ENCODE peak calls at places on chromosomes 4 and X, in eight cellular contexts. I is H9, R is left ventricle myocardium inferior, O is MM.1S, T is thyroid gland, D is K562, L is uterus, Y is tibial nerve. G is an unnamed sample. For H3K4me1, the result is how much of the 10 kb centered on the place peaks cover.

GRCh38 chrX:96474357-96475125 is 210.1 kb upstream of the DIAPH2 start:
- DNase-seq in I (no peak), R (no peak), O (no peak), T (no peak), D (no peak), L (no peak), Y (no peak), G (no peak)

GRCh38 chr4:52250124-52250523 is 199.0 kb downstream of the SPATA18 start:
- DNase-seq in I (no peak), R (peak), O (no peak), T (no peak), D (no peak), L (peak), Y (peak), G (no peak)

GRCh38 chr4:143700060-143700419 is 435 bp downstream of the FREM3 start:
- DNase-seq in I (peak), R (no peak), O (no peak), T (peak), D (no peak), L (no peak), Y (no peak), G (no peak)

GRCh38 chr4:130524057-130524456 is 1428.1 kb downstream of the C4orf33 start:
- DNase-seq in I (no peak), R (no peak), O (no peak), T (no peak), D (peak), L (no peak), Y (no peak), G (no peak)

GRCh38 chr4:88964450-88964849 is 92.5 kb downstream of the FAM13A start:
- DNase-seq in I (no peak), R (no peak), O (no peak), T (peak), D (no peak), L (no peak), Y (no peak), G (no peak)

GRCh38 chrX:129606918-129607317 is 47.8 kb downstream of the APLN start:
- DNase-seq in I (no peak), R (no peak), O (peak), T (peak), D (peak), L (peak), Y (peak), G (peak)

GRCh38 chr4:1462009-1462767 is 55.9 kb upstream of the NKX1-1 start:
- DNase-seq in I (peak), R (no peak), O (no peak), T (no peak), D (no peak), L (no peak), Y (no peak), G (no peak)

GRCh38 chr4:136036744-136037143 is 1495.5 kb downstream of the PCDH18 start:
- DNase-seq in I (no peak), R (no peak), O (no peak), T (no peak), D (no peak), L (no peak), Y (no peak), G (no peak)

GRCh38 chr4:119550857-119551532 is 77.6 kb downstream of the PDE5A start:
- DNase-seq in I (no peak), R (no peak), O (no peak), T (no peak), D (no peak), L (no peak), Y (no peak), G (no peak)

GRCh38 chrX:111329370-111329769 is 59.1 kb upstream of the CAPN6 start:
- DNase-seq in I (no peak), R (no peak), O (no peak), T (no peak), D (no peak), L (no peak), Y (no peak), G (no peak)

GRCh38 chr4:145044341-145044740 is 53.7 kb downstream of the ANAPC10 start:
- DNase-seq in I (no peak), R (no peak), O (no peak), T (no peak), D (no peak), L (no peak), Y (no peak), G (no peak)

GRCh38 chrX:77814210-77814609 is 28.2 kb upstream of the ATRX start:
- DNase-seq in I (no peak), R (no peak), O (peak), T (no peak), D (no peak), L (no peak), Y (no peak), G (no peak)

GRCh38 chrX:56788229-56788628 is 59.2 kb downstream of the NBDY start:
- DNase-seq in I (no peak), R (no peak), O (peak), T (no peak), D (no peak), L (peak), Y (no peak), G (no peak)

GRCh38 chr4:13548984-13549546 is 4.8 kb upstream of the NKX3-2 start:
- DNase-seq in I (peak), R (peak), O (peak), T (peak), D (peak), L (peak), Y (peak), G (peak)

GRCh38 chrX:43961699-43962098 is 11.5 kb downstream of the NDP start:
- DNase-seq in I (no peak), R (no peak), O (peak), T (no peak), D (peak), L (no peak), Y (no peak), G (no peak)

GRCh38 chr4:1808396-1808795 is 15.3 kb downstream of the FGFR3 start:
- DNase-seq in I (no peak), R (no peak), O (no peak), T (no peak), D (no peak), L (no peak), Y (no peak), G (peak)

GRCh38 chr4:186348433-186348832 is 82.4 kb downstream of the F11 start:
- DNase-seq in I (no peak), R (no peak), O (no peak), T (no peak), D (no peak), L (no peak), Y (no peak), G (no peak)

GRCh38 chrX:346034-346813 is 27.6 kb upstream of the GTPBP6 start:
- DNase-seq in I (no peak), R (peak), O (no peak), T (no peak), D (no peak), L (no peak), Y (no peak), G (no peak)

GRCh38 chrX:67612231-67612630 is 68.4 kb downstream of the AR start:
- DNase-seq in I (no peak), R (no peak), O (no peak), T (no peak), D (no peak), L (no peak), Y (no peak), G (no peak)

GRCh38 chr4:158818595-158818994 is 49.8 kb downstream of the FNIP2 start:
- DNase-seq in I (no peak), R (no peak), O (no peak), T (no peak), D (no peak), L (no peak), Y (no peak), G (no peak)

DNA sequence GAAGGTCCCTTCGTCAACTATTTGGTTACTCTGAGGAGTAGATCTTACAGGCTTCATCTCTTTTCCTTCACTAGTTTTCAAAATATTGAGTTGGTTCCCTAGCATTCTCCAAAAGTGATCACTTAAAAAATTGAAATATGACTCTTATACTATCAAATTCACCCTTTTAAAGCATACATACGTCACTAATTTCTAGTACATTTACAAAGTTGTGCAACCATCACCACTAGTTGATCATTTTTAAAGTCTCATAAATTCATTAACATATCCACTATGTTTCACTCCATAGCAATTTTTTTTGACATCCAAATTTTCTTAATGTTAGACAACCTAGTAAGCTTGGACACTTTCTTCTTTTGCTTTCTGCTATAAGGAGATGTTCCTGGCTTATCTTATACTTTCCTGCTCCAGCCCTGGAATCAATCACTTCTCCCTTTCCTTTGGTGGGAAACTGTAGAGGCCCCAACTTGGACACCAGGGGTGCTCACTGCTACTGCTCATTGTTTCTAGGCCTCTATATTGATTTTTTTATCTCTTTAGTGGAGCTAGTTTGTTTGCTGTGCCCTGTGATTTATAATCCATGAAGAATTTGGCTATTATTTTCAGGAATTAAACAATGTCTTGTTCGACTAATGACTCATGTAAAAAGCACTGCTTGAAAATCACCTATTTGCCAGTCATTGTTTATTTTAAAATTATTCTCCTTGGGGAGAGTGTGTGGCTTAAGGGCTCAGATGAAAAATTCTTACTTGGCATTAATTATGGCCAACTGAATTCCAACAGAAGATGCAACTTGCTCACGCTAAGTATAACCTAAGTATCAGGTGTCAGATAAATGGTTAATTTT is 4.0 kb upstream of the ZFX start:
- DNase-seq in I (no peak), R (no peak), O (no peak), T (no peak), D (no peak), L (no peak), Y (no peak), G (no peak)
- TF ChIP-seq CTCF in I (peak), R (no peak), O (no peak), T (no peak), D (no peak), L (no peak), Y (no peak), G (no peak)

DNA sequence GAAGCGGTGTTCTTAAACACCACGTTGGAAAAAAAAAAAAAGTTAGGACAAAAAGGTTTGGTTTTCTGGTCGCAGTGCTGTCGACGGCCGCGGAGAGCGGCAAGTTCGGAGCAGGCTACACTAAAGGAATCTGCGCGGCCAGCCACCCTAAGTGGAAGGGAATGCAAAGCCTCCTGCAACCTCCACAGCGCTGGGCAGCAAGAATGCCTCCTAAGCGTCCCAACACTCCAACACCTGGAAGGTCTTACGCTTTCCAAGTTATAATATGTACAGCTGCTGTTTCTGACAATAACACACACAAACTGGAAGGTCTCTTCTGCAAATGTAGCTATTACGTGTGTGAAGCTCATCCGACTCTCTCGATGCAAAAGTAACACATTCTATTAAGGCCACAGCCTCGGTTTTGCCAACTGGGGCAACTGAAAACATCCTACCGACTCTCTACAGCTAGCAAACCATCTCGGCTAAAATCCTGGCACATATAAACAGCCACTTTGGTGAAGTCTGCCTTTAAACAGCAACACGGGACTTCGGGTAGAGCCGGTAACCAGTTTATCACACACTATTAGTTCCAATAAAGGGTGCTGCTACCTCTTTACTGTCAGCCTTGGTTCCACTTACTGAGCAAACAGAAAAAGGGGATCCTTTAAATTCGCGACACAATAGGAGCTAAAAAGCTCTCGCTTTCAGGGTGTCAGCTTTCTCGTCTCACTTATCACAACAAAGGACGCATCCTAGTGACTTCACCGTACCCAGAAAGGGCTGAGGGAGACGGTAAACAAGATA is 900 bp downstream of the SMIM14 start:
- DNase-seq in I (peak), R (peak), O (peak), T (peak), D (peak), L (peak), Y (peak), G (peak)
- H3K27ac ChIP-seq in I (peak), R (peak), O (peak), T (peak), D (peak), L (peak), Y (peak), G (peak)

GRCh38 chr4:27366424-27366823 is 505.8 kb downstream of the STIM2 start:
- DNase-seq in I (no peak), R (no peak), O (no peak), T (no peak), D (no peak), L (no peak), Y (no peak), G (no peak)
- H3K4me1 ChIP-seq in I (under half), R (under half), O (under half), T (under half), D (under half), L (under half), Y (under half), G (under half)

DNA sequence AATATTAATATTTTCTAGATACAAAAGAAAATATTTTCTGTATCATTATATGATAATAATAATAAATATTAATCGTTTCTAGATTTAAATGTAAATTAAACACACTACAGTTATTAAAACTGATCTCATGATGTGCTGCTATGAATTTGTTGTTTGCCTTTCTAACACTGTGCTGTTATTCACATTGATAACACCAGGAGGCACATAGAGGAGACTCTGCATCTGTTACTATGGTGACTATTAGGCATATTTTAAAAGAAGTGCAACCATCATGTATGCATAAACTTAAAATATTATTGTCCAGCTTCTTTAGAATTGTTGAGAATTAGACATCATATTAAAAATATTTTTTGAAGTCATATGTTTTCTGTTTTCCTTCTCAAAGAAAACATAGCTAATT is 11.8 kb upstream of the PDGFC start:
- DNase-seq in I (no peak), R (no peak), O (peak), T (no peak), D (no peak), L (no peak), Y (no peak), G (no peak)
- TF ChIP-seq CTCF in I (peak), R (peak), O (peak), T (no peak), D (no peak), L (no peak), Y (no peak), G (no peak)

GRCh38 chr4:40202474-40202873 is 5.6 kb downstream of the RHOH start:
- DNase-seq in I (no peak), R (no peak), O (peak), T (no peak), D (no peak), L (no peak), Y (no peak), G (no peak)

GRCh38 chr4:40200881-40201797 is 4.3 kb downstream of the RHOH start:
- DNase-seq in I (no peak), R (no peak), O (peak), T (no peak), D (peak), L (no peak), Y (no peak), G (no peak)

GRCh38 chr4:40199999-40200880 is 3.4 kb downstream of the RHOH start:
- DNase-seq in I (no peak), R (no peak), O (peak), T (no peak), D (peak), L (peak), Y (no peak), G (no peak)

GRCh38 chr4:40199179-40199670 is 2.4 kb downstream of the RHOH start:
- DNase-seq in I (no peak), R (no peak), O (peak), T (no peak), D (peak), L (no peak), Y (no peak), G (no peak)

DNA sequence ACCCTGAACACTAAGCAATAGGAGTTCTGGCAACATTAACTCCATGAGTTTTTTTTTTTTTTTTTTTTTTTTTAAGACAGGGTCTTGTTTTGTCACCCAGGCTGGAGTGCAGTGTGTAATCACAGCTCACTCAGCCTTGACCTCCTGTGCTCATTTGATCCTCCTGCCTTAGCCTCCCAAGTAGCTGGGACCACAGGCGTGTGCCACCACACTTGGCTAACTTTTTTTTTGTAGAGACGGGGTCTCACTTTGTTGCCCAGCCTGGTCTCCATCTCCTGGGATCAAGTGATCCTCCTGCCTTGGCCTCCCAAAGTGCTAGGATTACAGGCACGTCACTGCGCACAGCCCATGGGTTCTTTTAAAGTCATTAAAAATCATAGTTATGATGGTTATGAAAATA is 5.1 kb downstream of the RHOH start:
- DNase-seq in I (no peak), R (no peak), O (no peak), T (no peak), D (no peak), L (no peak), Y (no peak), G (no peak)
- H3K27ac ChIP-seq in I (no peak), R (no peak), O (peak), T (no peak), D (peak), L (no peak), Y (peak), G (no peak)

GRCh38 chr4:108356209-108356535 is 187.4 kb upstream of the LEF1 start:
- DNase-seq in I (no peak), R (no peak), O (no peak), T (no peak), D (no peak), L (no peak), Y (no peak), G (no peak)

GRCh38 chr4:108359130-108359709 is 190.5 kb upstream of the LEF1 start:
- DNase-seq in I (no peak), R (no peak), O (peak), T (no peak), D (no peak), L (no peak), Y (no peak), G (no peak)

GRCh38 chr4:108361886-108362285 is 193.2 kb upstream of the LEF1 start:
- DNase-seq in I (no peak), R (no peak), O (no peak), T (no peak), D (peak), L (no peak), Y (no peak), G (no peak)

GRCh38 chr4:108360857-108361820 is 192.4 kb upstream of the LEF1 start:
- DNase-seq in I (peak), R (no peak), O (no peak), T (peak), D (peak), L (no peak), Y (no peak), G (peak)

GRCh38 chr4:108359936-108360681 is 191.4 kb upstream of the LEF1 start:
- DNase-seq in I (no peak), R (no peak), O (no peak), T (no peak), D (peak), L (no peak), Y (no peak), G (no peak)
- H3K4me1 ChIP-seq in I (under half), R (under half), O (half or more), T (under half), D (under half), L (under half), Y (under half), G (under half)

GRCh38 chrX:102154218-102154860 is 1.4 kb downstream of the BEX5 start:
- DNase-seq in I (peak), R (no peak), O (peak), T (peak), D (no peak), L (no peak), Y (no peak), G (peak)
- TF ChIP-seq CTCF in I (peak), R (peak), O (peak), T (no peak), D (no peak), L (no peak), Y (no peak), G (peak)